ENCODE peak calls at places on chromosomes 16 and 17, in eight cellular contexts. One of them, this sample, is unnamed.

GRCh38 chr17:15432807-15433547 is 34.4 kb downstream of the CDRT4 start:
- DNase-seq in hepatic stellate cell: no peak
- DNase-seq in NCI-H1092 treated with DMSO at 0.1 percent for 48 hours: no peak
- DNase-seq in SK-N-SH: no peak
- DNase-seq in stimulated activated CD4-positive, alpha-beta T cell treated with anti-CD3 and anti-CD28 coated beads, Interleukin-4, amount 100 ng/mL, for 4 hours: no peak
- DNase-seq in SW480: no peak
- DNase-seq in posterior cingulate gyrus: no peak
- DNase-seq in HL-60: no peak
- DNase-seq in this sample: no peak

GRCh38 chr16:85722066-85722465 is 28.8 kb downstream of the C16orf74 start:
- DNase-seq in SK-N-SH: no peak
- DNase-seq in posterior cingulate gyrus: no peak
- DNase-seq in hepatic stellate cell: no peak
- DNase-seq in NCI-H1092 treated with DMSO at 0.1 percent for 48 hours: no peak
- DNase-seq in SW480: no peak
- DNase-seq in stimulated activated CD4-positive, alpha-beta T cell treated with anti-CD3 and anti-CD28 coated beads, Interleukin-4, amount 100 ng/mL, for 4 hours: no peak
- DNase-seq in HL-60: no peak
- DNase-seq in this sample: no peak

GRCh38 chr17:78707016-78707415 is 75.1 kb downstream of the CYTH1 start:
- DNase-seq in posterior cingulate gyrus: no peak
- DNase-seq in SK-N-SH: peak; percentile 45
- DNase-seq in NCI-H1092 treated with DMSO at 0.1 percent for 48 hours: no peak
- DNase-seq in HL-60: no peak
- DNase-seq in stimulated activated CD4-positive, alpha-beta T cell treated with anti-CD3 and anti-CD28 coated beads, Interleukin-4, amount 100 ng/mL, for 4 hours: no peak
- DNase-seq in hepatic stellate cell: no peak
- DNase-seq in SW480: no peak
- DNase-seq in this sample: no peak

GRCh38 chr17:64163468-64163867 is 33.5 kb upstream of the ERN1 start:
- DNase-seq in SW480: no peak
- DNase-seq in hepatic stellate cell: no peak
- DNase-seq in HL-60: no peak
- DNase-seq in posterior cingulate gyrus: no peak
- DNase-seq in SK-N-SH: no peak
- DNase-seq in stimulated activated CD4-positive, alpha-beta T cell treated with anti-CD3 and anti-CD28 coated beads, Interleukin-4, amount 100 ng/mL, for 4 hours: no peak
- DNase-seq in NCI-H1092 treated with DMSO at 0.1 percent for 48 hours: no peak
- DNase-seq in this sample: no peak

GRCh38 chr17:8928347-8928746 is 37.2 kb downstream of the PIK3R5 start:
- DNase-seq in stimulated activated CD4-positive, alpha-beta T cell treated with anti-CD3 and anti-CD28 coated beads, Interleukin-4, amount 100 ng/mL, for 4 hours: no peak
- DNase-seq in SW480: no peak
- DNase-seq in NCI-H1092 treated with DMSO at 0.1 percent for 48 hours: no peak
- DNase-seq in SK-N-SH: no peak
- DNase-seq in HL-60: no peak
- DNase-seq in hepatic stellate cell: no peak
- DNase-seq in posterior cingulate gyrus: no peak
- DNase-seq in this sample: no peak

GRCh38 chr17:68512967-68513474 is 791 bp downstream of the PRKAR1A start:
- DNase-seq in SK-N-SH: peak; percentile 41
- DNase-seq in NCI-H1092 treated with DMSO at 0.1 percent for 48 hours: peak; percentile 12
- DNase-seq in SW480: peak; percentile 62
- DNase-seq in HL-60: peak; percentile 16
- DNase-seq in posterior cingulate gyrus: no peak
- DNase-seq in stimulated activated CD4-positive, alpha-beta T cell treated with anti-CD3 and anti-CD28 coated beads, Interleukin-4, amount 100 ng/mL, for 4 hours: no peak
- DNase-seq in hepatic stellate cell: no peak
- DNase-seq in this sample: no peak

GRCh38 chr16:55294947-55295346 is 29.1 kb upstream of the IRX6 start:
- DNase-seq in hepatic stellate cell: no peak
- DNase-seq in SK-N-SH: no peak
- DNase-seq in posterior cingulate gyrus: no peak
- DNase-seq in stimulated activated CD4-positive, alpha-beta T cell treated with anti-CD3 and anti-CD28 coated beads, Interleukin-4, amount 100 ng/mL, for 4 hours: no peak
- DNase-seq in NCI-H1092 treated with DMSO at 0.1 percent for 48 hours: no peak
- DNase-seq in SW480: no peak
- DNase-seq in HL-60: no peak
- DNase-seq in this sample: no peak

GRCh38 chr17:29972277-29972676 is 30.8 kb downstream of the EFCAB5 start:
- DNase-seq in hepatic stellate cell: no peak
- DNase-seq in stimulated activated CD4-positive, alpha-beta T cell treated with anti-CD3 and anti-CD28 coated beads, Interleukin-4, amount 100 ng/mL, for 4 hours: no peak
- DNase-seq in HL-60: no peak
- DNase-seq in SW480: no peak
- DNase-seq in SK-N-SH: no peak
- DNase-seq in posterior cingulate gyrus: no peak
- DNase-seq in NCI-H1092 treated with DMSO at 0.1 percent for 48 hours: peak; percentile 73
- DNase-seq in this sample: no peak

GRCh38 chr17:33725675-33726271 is 432.7 kb upstream of the ASIC2 start:
- DNase-seq in NCI-H1092 treated with DMSO at 0.1 percent for 48 hours: peak; percentile 6
- DNase-seq in stimulated activated CD4-positive, alpha-beta T cell treated with anti-CD3 and anti-CD28 coated beads, Interleukin-4, amount 100 ng/mL, for 4 hours: peak; percentile 7
- DNase-seq in SW480: peak; percentile 22
- DNase-seq in SK-N-SH: peak; percentile 70
- DNase-seq in hepatic stellate cell: peak; percentile 37
- DNase-seq in HL-60: peak; percentile 25
- DNase-seq in posterior cingulate gyrus: peak; percentile 28
- DNase-seq in this sample: no peak

GRCh38 chr16:5604770-5605169 is 507.2 kb upstream of the EEF2KMT start:
- DNase-seq in SW480: peak; percentile 61
- DNase-seq in hepatic stellate cell: no peak
- DNase-seq in stimulated activated CD4-positive, alpha-beta T cell treated with anti-CD3 and anti-CD28 coated beads, Interleukin-4, amount 100 ng/mL, for 4 hours: no peak
- DNase-seq in NCI-H1092 treated with DMSO at 0.1 percent for 48 hours: no peak
- DNase-seq in HL-60: no peak
- DNase-seq in posterior cingulate gyrus: peak; percentile 22
- DNase-seq in SK-N-SH: peak; percentile 53
- DNase-seq in this sample: no peak

GRCh38 chr16:4383591-4384495 is 12.2 kb downstream of the VASN start:
- DNase-seq in stimulated activated CD4-positive, alpha-beta T cell treated with anti-CD3 and anti-CD28 coated beads, Interleukin-4, amount 100 ng/mL, for 4 hours: no peak
- DNase-seq in posterior cingulate gyrus: no peak
- DNase-seq in HL-60: no peak
- DNase-seq in NCI-H1092 treated with DMSO at 0.1 percent for 48 hours: no peak
- DNase-seq in SW480: no peak
- DNase-seq in SK-N-SH: peak; percentile 52
- DNase-seq in hepatic stellate cell: no peak
- DNase-seq in this sample: peak; percentile 59

GRCh38 chr17:4480929-4481898 is 17.5 kb upstream of the SPNS2 start:
- DNase-seq in SK-N-SH: no peak
- DNase-seq in HL-60: peak; percentile 81
- DNase-seq in hepatic stellate cell: no peak
- DNase-seq in SW480: peak; percentile 58
- DNase-seq in stimulated activated CD4-positive, alpha-beta T cell treated with anti-CD3 and anti-CD28 coated beads, Interleukin-4, amount 100 ng/mL, for 4 hours: peak; percentile 31
- DNase-seq in posterior cingulate gyrus: no peak
- DNase-seq in NCI-H1092 treated with DMSO at 0.1 percent for 48 hours: no peak
- DNase-seq in this sample: peak; percentile 35

GRCh38 chr16:23952128-23953041 is 116.6 kb downstream of the PRKCB start:
- DNase-seq in posterior cingulate gyrus: peak; percentile 60
- DNase-seq in stimulated activated CD4-positive, alpha-beta T cell treated with anti-CD3 and anti-CD28 coated beads, Interleukin-4, amount 100 ng/mL, for 4 hours: no peak
- DNase-seq in SK-N-SH: peak; percentile 22
- DNase-seq in NCI-H1092 treated with DMSO at 0.1 percent for 48 hours: peak; percentile 19
- DNase-seq in hepatic stellate cell: no peak
- DNase-seq in HL-60: peak; percentile 87
- DNase-seq in SW480: no peak
- DNase-seq in this sample: no peak

GRCh38 chr16:15694499-15694898 is 44.5 kb downstream of the NDE1 start:
- DNase-seq in SW480: no peak
- DNase-seq in HL-60: no peak
- DNase-seq in hepatic stellate cell: no peak
- DNase-seq in NCI-H1092 treated with DMSO at 0.1 percent for 48 hours: no peak
- DNase-seq in SK-N-SH: no peak
- DNase-seq in posterior cingulate gyrus: no peak
- DNase-seq in stimulated activated CD4-positive, alpha-beta T cell treated with anti-CD3 and anti-CD28 coated beads, Interleukin-4, amount 100 ng/mL, for 4 hours: no peak
- DNase-seq in this sample: no peak

This sample was measured in heart left ventricle.